ENCODE peak calls at places on chromosomes 2 and 18, in ten cellular contexts. V is anterior cingulate cortex; K is stromal cell of bone marrow; L is HFFc6; W is KBM-7; N is coronary artery; Q is thoracic aorta; I is progenitor cell of endocrine pancreas; X is CD4-positive, alpha-beta T cell; A is mesothelial cell of epicardium. S is an unnamed sample.

GRCh38 chr18:77114564-77115391 is 17.8 kb downstream of the MBP start:
- DNase-seq in I (no peak), A (no peak), N (peak), X (no peak), K (peak), Q (peak), W (peak), V (peak), L (peak), S (no peak)

GRCh38 chr2:238974061-238974460 is 126.2 kb downstream of the TWIST2 start:
- DNase-seq in A (no peak), K (peak), X (no peak), N (no peak), L (peak), Q (no peak), I (no peak), W (no peak), V (no peak), S (no peak)

GRCh38 chr2:202072226-202072625 is 829 bp upstream of the KIAA2012 start:
- DNase-seq in V (no peak), N (no peak), L (no peak), Q (no peak), I (no peak), X (no peak), W (no peak), A (no peak), K (no peak), S (no peak)

GRCh38 chr2:170282851-170283250 is 104.9 kb downstream of the MYO3B start:
- DNase-seq in K (no peak), Q (no peak), W (no peak), I (no peak), A (no peak), V (no peak), X (no peak), L (no peak), N (no peak), S (no peak)

GRCh38 chr18:3340015-3340681 is 78.2 kb downstream of the MYL12B start:
- DNase-seq in K (no peak), I (no peak), L (peak), X (no peak), W (peak), A (no peak), V (no peak), N (no peak), Q (no peak), S (no peak)

GRCh38 chr2:175111200-175111657 is 56.8 kb downstream of the ATF2 start:
- DNase-seq in L (peak), K (peak), W (peak), I (no peak), X (no peak), N (no peak), Q (no peak), A (no peak), V (no peak), S (peak)

GRCh38 chr18:25251127-25251526 is 100.8 kb downstream of the ZNF521 start:
- DNase-seq in K (no peak), L (no peak), N (no peak), V (no peak), A (no peak), I (no peak), W (no peak), Q (no peak), X (no peak), S (no peak)

GRCh38 chr18:13613591-13614317 is 112.6 kb downstream of the FAM210A start:
- DNase-seq in Q (no peak), I (no peak), A (no peak), V (no peak), L (no peak), X (no peak), W (no peak), K (no peak), N (no peak), S (peak)

GRCh38 chr2:189595412-189595811 is 14.8 kb upstream of the SLC40A1 start:
- DNase-seq in I (no peak), L (no peak), X (no peak), Q (no peak), N (no peak), W (no peak), K (no peak), V (no peak), A (no peak), S (no peak)

GRCh38 chr2:57407742-57408343 is 638.8 kb upstream of the VRK2 start:
- DNase-seq in I (no peak), X (no peak), N (no peak), A (no peak), Q (no peak), L (no peak), W (no peak), V (no peak), K (no peak), S (no peak)

GRCh38 chr2:135701442-135701841 is 40.2 kb upstream of the UBXN4 start:
- DNase-seq in A (no peak), X (no peak), V (no peak), Q (no peak), I (no peak), K (peak), N (no peak), W (no peak), L (peak), S (no peak)

GRCh38 chr2:111236027-111236426 is 115.3 kb downstream of the BCL2L11 start:
- DNase-seq in K (no peak), N (no peak), I (no peak), A (no peak), L (no peak), Q (no peak), W (no peak), V (no peak), X (no peak), S (no peak)

GRCh38 chr2:98761267-98761781 is 30.4 kb upstream of the MGAT4A start:
- DNase-seq in N (no peak), V (no peak), A (no peak), K (no peak), X (peak), W (no peak), Q (no peak), I (no peak), L (no peak), S (no peak)

GRCh38 chr2:43024515-43024962 is 201.9 kb downstream of the ZFP36L2 start:
- DNase-seq in X (peak), V (peak), Q (peak), K (peak), L (peak), N (no peak), W (peak), I (peak), A (no peak), S (peak)

GRCh38 chr18:23650963-23651927 is 11.5 kb downstream of the ANKRD29 start:
- DNase-seq in N (no peak), X (no peak), V (no peak), I (no peak), W (no peak), Q (no peak), L (peak), K (peak), A (no peak), S (no peak)

GRCh38 chr2:88637464-88637863 is 10.2 kb upstream of the EIF2AK3 start:
- DNase-seq in L (no peak), I (no peak), K (no peak), V (no peak), X (no peak), A (no peak), W (no peak), Q (no peak), N (no peak), S (no peak)

GRCh38 chr2:143758629-143759330 is 629.6 kb downstream of the ARHGAP15 start:
- DNase-seq in V (no peak), Q (no peak), L (no peak), X (no peak), W (no peak), K (no peak), N (no peak), I (no peak), A (no peak), S (no peak)

GRCh38 chr18:21894619-21895367 is 154.2 kb downstream of the MIB1 start:
- DNase-seq in A (no peak), N (no peak), L (no peak), V (no peak), I (no peak), X (no peak), K (no peak), Q (no peak), W (no peak), S (no peak)

GRCh38 chr2:39018633-39019032 is 102.2 kb downstream of the SOS1 start:
- DNase-seq in N (no peak), L (no peak), K (no peak), I (no peak), X (no peak), W (no peak), A (no peak), Q (no peak), V (no peak), S (no peak)

GRCh38 chr18:65659312-65659711 is 91.5 kb upstream of the CDH7 start:
- DNase-seq in K (no peak), L (no peak), N (no peak), A (no peak), X (no peak), I (no peak), W (no peak), V (no peak), Q (no peak), S (no peak)

GRCh38 chr2:175002547-175003274 is 2.5 kb downstream of the CHN1 start:
- DNase-seq in V (no peak), A (no peak), Q (no peak), N (no peak), L (no peak), W (no peak), I (no peak), K (no peak), X (no peak), S (no peak)

GRCh38 chr18:54775686-54776085 is 52.6 kb upstream of the RAB27B start:
- DNase-seq in N (no peak), L (peak), I (no peak), V (no peak), X (no peak), A (no peak), W (no peak), K (peak), Q (no peak), S (no peak)

GRCh38 chr2:23283653-23284052 is 101.3 kb upstream of the KLHL29 start:
- DNase-seq in N (no peak), I (no peak), W (no peak), X (no peak), A (no peak), Q (no peak), K (no peak), V (no peak), L (peak), S (no peak)

GRCh38 chr2:156784034-156784433 is 347.9 kb downstream of the GPD2 start:
- DNase-seq in W (no peak), K (no peak), I (no peak), A (no peak), L (no peak), Q (no peak), X (no peak), N (no peak), V (no peak), S (no peak)

GRCh38 chr18:8792688-8793316 is 87.4 kb downstream of the MTCL1 start:
- DNase-seq in A (no peak), I (no peak), W (no peak), V (no peak), X (no peak), Q (no peak), L (no peak), N (no peak), K (no peak), S (no peak)

GRCh38 chr2:185219981-185220380 is 518.6 kb upstream of the FSIP2 start:
- DNase-seq in N (no peak), V (no peak), I (no peak), L (no peak), A (no peak), W (no peak), K (no peak), Q (no peak), X (no peak), S (no peak)

GRCh38 chr2:86194751-86195054 is 559 bp downstream of the IMMT start:
- DNase-seq in X (no peak), N (no peak), Q (no peak), K (no peak), W (no peak), A (no peak), V (no peak), I (no peak), L (peak), S (no peak)

GRCh38 chr2:40935349-40935748 is 483.5 kb upstream of the SLC8A1 start:
- DNase-seq in I (no peak), V (no peak), A (no peak), N (no peak), K (no peak), X (no peak), L (no peak), Q (no peak), W (no peak), S (no peak)

GRCh38 chr2:141557329-141558098 is 573.3 kb downstream of the LRP1B start:
- DNase-seq in L (peak), W (peak), X (no peak), K (peak), V (no peak), Q (no peak), N (no peak), A (no peak), I (no peak), S (no peak)

GRCh38 chr2:233270366-233270765 is 18.9 kb downstream of the ATG16L1 start:
- DNase-seq in N (no peak), K (no peak), A (no peak), X (no peak), W (no peak), I (no peak), V (no peak), Q (no peak), L (no peak), S (no peak)

GRCh38 chr2:171432969-171433762 is 624 bp downstream of the METTL8 start:
- DNase-seq in W (peak), N (no peak), K (no peak), X (no peak), I (no peak), V (no peak), L (no peak), Q (no peak), A (no peak), S (peak)

GRCh38 chr2:172270278-172271079 is 156.9 kb upstream of the ITGA6 start:
- DNase-seq in A (no peak), X (peak), V (no peak), L (no peak), W (no peak), K (no peak), Q (no peak), N (no peak), I (peak), S (no peak)

GRCh38 chr18:3453540-3454364 is 3.8 kb downstream of the TGIF1 start:
- DNase-seq in V (no peak), W (peak), K (peak), Q (peak), N (peak), L (peak), X (no peak), A (no peak), I (no peak), S (peak)

S was measured in MM.1S.